ENCODE peak calls at places on chromosomes 11 and 22, in seven cellular contexts. L is HepG2, X is mesenchymal stem cell, H is astrocyte, T is GM23248, I is trophoblast cell, S is neural progenitor cell. G is an unnamed sample. For H3K27me3, the result is how much of the 10 kb centered on the place peaks cover.

GRCh38 chr11:65436412-65437032 is 13.9 kb downstream of the NEAT1 start:
- DNase-seq in L (no peak), X (peak), H (no peak), T (peak), I (no peak), S (no peak), G (no peak)

GRCh38 chr22:24553597-24554315 is 1.2 kb downstream of the GUCD1 start:
- DNase-seq in L (peak), X (peak), H (no peak), T (peak), I (no peak), S (peak), G (no peak)

GRCh38 chr22:21761086-21761485 is 25.5 kb upstream of the YPEL1 start:
- DNase-seq in L (no peak), X (peak), H (peak), T (no peak), I (no peak), S (no peak), G (no peak)

GRCh38 chr11:104546486-104546885 is 351.8 kb downstream of the CASP12 start:
- DNase-seq in L (no peak), X (no peak), H (no peak), T (no peak), I (no peak), S (no peak), G (no peak)

GRCh38 chr11:71430166-71430565 is 18.0 kb downstream of the DHCR7 start:
- DNase-seq in L (no peak), X (no peak), H (no peak), T (no peak), I (no peak), S (no peak), G (no peak)

GRCh38 chr11:76030973-76031590 is 175.2 kb downstream of the WNT11 start:
- DNase-seq in L (no peak), X (no peak), H (no peak), T (peak), I (peak), S (no peak), G (no peak)

GRCh38 chr22:49026476-49027121 is 801.1 kb downstream of the BRD1 start:
- DNase-seq in L (no peak), X (no peak), H (no peak), T (no peak), I (no peak), S (peak), G (no peak)

GRCh38 chr11:3995949-3996554 is 98.5 kb upstream of the RRM1 start:
- DNase-seq in L (no peak), X (peak), H (peak), T (peak), I (no peak), S (no peak), G (peak)

GRCh38 chr11:73907191-73907590 is 30.4 kb downstream of the PAAF1 start:
- DNase-seq in L (peak), X (peak), H (peak), T (peak), I (peak), S (no peak), G (no peak)

GRCh38 chr11:4531666-4532065 is 13.3 kb upstream of the OR52M1 start:
- DNase-seq in L (peak), X (no peak), H (no peak), T (no peak), I (no peak), S (peak), G (no peak)

GRCh38 chr11:122398167-122398566 is 257.4 kb upstream of the UBASH3B start:
- DNase-seq in L (no peak), X (no peak), H (peak), T (peak), I (no peak), S (no peak), G (no peak)

GRCh38 chr11:11533751-11534150 is 88.1 kb downstream of the GALNT18 start:
- DNase-seq in L (no peak), X (no peak), H (no peak), T (no peak), I (no peak), S (peak), G (no peak)

GRCh38 chr11:73184953-73185671 is 33.0 kb upstream of the P2RY2 start:
- DNase-seq in L (peak), X (peak), H (no peak), T (peak), I (peak), S (peak), G (peak)

GRCh38 chr22:19522190-19522880 is 1.9 kb downstream of the CLDN5 start:
- DNase-seq in L (no peak), X (no peak), H (no peak), T (no peak), I (no peak), S (no peak), G (peak)

GRCh38 chr11:132941024-132941646 is 591.2 kb downstream of the OPCML start:
- DNase-seq in L (no peak), X (peak), H (peak), T (peak), I (no peak), S (peak), G (peak)

GRCh38 chr11:121448431-121448941 is 3.6 kb upstream of the SORL1 start:
- DNase-seq in L (no peak), X (no peak), H (no peak), T (no peak), I (no peak), S (no peak), G (no peak)

GRCh38 chr11:58507355-58507754 is 550 bp downstream of the OR5B21 start:
- DNase-seq in L (no peak), X (no peak), H (no peak), T (no peak), I (no peak), S (no peak), G (no peak)

GRCh38 chr11:128453444-128454336 is 133.7 kb downstream of the ETS1 start:
- DNase-seq in L (no peak), X (peak), H (peak), T (peak), I (no peak), S (no peak), G (no peak)

GRCh38 chr11:34758262-34758661 is 137.4 kb downstream of the EHF start:
- DNase-seq in L (no peak), X (no peak), H (no peak), T (no peak), I (no peak), S (no peak), G (no peak)

GRCh38 chr11:125448136-125448535 is 47.9 kb downstream of the FEZ1 start:
- DNase-seq in L (no peak), X (no peak), H (peak), T (peak), I (no peak), S (no peak), G (no peak)

GRCh38 chr11:126146454-126147192 is 64.8 kb downstream of the RPUSD4 start:
- DNase-seq in L (peak), X (no peak), H (no peak), T (no peak), I (no peak), S (peak), G (peak)

GRCh38 chr11:112477152-112477928 is 216.7 kb upstream of the PLET1 start:
- DNase-seq in L (no peak), X (no peak), H (no peak), T (no peak), I (no peak), S (no peak), G (no peak)

GRCh38 chr11:33658195-33658900 is 42.3 kb downstream of the C11orf91 start:
- DNase-seq in L (no peak), X (no peak), H (no peak), T (no peak), I (no peak), S (no peak), G (no peak)

GRCh38 chr11:28400236-28401100 is 292.3 kb downstream of the METTL15 start:
- DNase-seq in L (peak), X (peak), H (peak), T (peak), I (peak), S (no peak), G (no peak)

GRCh38 chr22:17672417-17672991 is 33.9 kb downstream of the BCL2L13 start:
- DNase-seq in L (no peak), X (peak), H (peak), T (no peak), I (no peak), S (peak), G (no peak)

GRCh38 chr11:36730761-36731160 is 132.7 kb upstream of the RAG2 start:
- DNase-seq in L (no peak), X (no peak), H (no peak), T (no peak), I (no peak), S (no peak), G (no peak)

GRCh38 chr22:24437820-24438328 is 10.5 kb downstream of the ADORA2A start:
- DNase-seq in L (no peak), X (no peak), H (no peak), T (peak), I (peak), S (no peak), G (peak)

GRCh38 chr11:95849087-95849825 is 59.0 kb downstream of the CEP57 start:
- DNase-seq in L (peak), X (peak), H (peak), T (peak), I (peak), S (peak), G (peak)

GRCh38 chr11:65498727-65498976 is 193 bp upstream of the MALAT1 start:
- DNase-seq in L (no peak), X (no peak), H (no peak), T (no peak), I (no peak), S (no peak), G (no peak)

GRCh38 chr11:75790986-75791385 is 22.4 kb downstream of the DGAT2 start:
- DNase-seq in L (no peak), X (no peak), H (no peak), T (peak), I (no peak), S (no peak), G (no peak)

GRCh38 chr22:37033605-37034430 is 14.3 kb downstream of the MPST start:
- DNase-seq in L (peak), X (no peak), H (no peak), T (no peak), I (no peak), S (no peak), G (no peak)

GRCh38 chr22:22450343-22450839 is 58.2 kb downstream of the ZNF280B start:
- DNase-seq in L (no peak), X (no peak), H (no peak), T (no peak), I (no peak), S (no peak), G (no peak)

GRCh38 chr22:23163665-23164064 is 16.6 kb upstream of the BCR start:
- DNase-seq in L (no peak), X (no peak), H (no peak), T (peak), I (no peak), S (no peak), G (no peak)

GRCh38 chr11:47857485-47858168 is 9.5 kb upstream of the NUP160 start:
- DNase-seq in L (no peak), X (no peak), H (no peak), T (no peak), I (no peak), S (no peak), G (no peak)

GRCh38 chr22:24146791-24147353 is 34.4 kb upstream of the SUSD2 start:
- DNase-seq in L (no peak), X (peak), H (peak), T (peak), I (peak), S (peak), G (no peak)

GRCh38 chr11:88552377-88553029 is 215.0 kb upstream of the CTSC start:
- DNase-seq in L (peak), X (peak), H (no peak), T (peak), I (peak), S (peak), G (peak)

GRCh38 chr11:35330156-35330889 is 89.0 kb downstream of the SLC1A2 start:
- DNase-seq in L (no peak), X (no peak), H (no peak), T (no peak), I (no peak), S (no peak), G (no peak)

GRCh38 chr11:11620966-11621880 is 582 bp downstream of the GALNT18 start:
- DNase-seq in L (no peak), X (peak), H (peak), T (peak), I (no peak), S (peak), G (no peak)

GRCh38 chr11:13183094-13183825 is 94.3 kb upstream of the BMAL1 start:
- DNase-seq in L (peak), X (peak), H (peak), T (peak), I (peak), S (peak), G (peak)

GRCh38 chr11:110331626-110332025 is 35.2 kb upstream of the RDX start:
- DNase-seq in L (no peak), X (no peak), H (no peak), T (no peak), I (no peak), S (no peak), G (no peak)

GRCh38 chr11:69974528-69974927 is 103.6 kb upstream of the ANO1 start:
- DNase-seq in L (no peak), X (no peak), H (no peak), T (no peak), I (peak), S (no peak), G (no peak)
- H3K27me3 ChIP-seq in L (under half), X (half or more), H (under half), T (under half), I (under half), S (under half), G (under half)

GRCh38 chr22:43895986-43896645 is 4.3 kb upstream of the PNPLA5 start:
- DNase-seq in L (no peak), X (no peak), H (no peak), T (no peak), I (no peak), S (peak), G (no peak)

GRCh38 chr22:43905681-43906080 is 13.9 kb upstream of the PNPLA5 start:
- DNase-seq in L (no peak), X (no peak), H (no peak), T (no peak), I (no peak), S (no peak), G (no peak)

GRCh38 chr22:43901976-43902643 is 10.3 kb upstream of the PNPLA5 start:
- DNase-seq in L (no peak), X (peak), H (peak), T (peak), I (no peak), S (no peak), G (no peak)

GRCh38 chr22:43897751-43898261 is 6.0 kb upstream of the PNPLA5 start:
- DNase-seq in L (no peak), X (peak), H (peak), T (peak), I (no peak), S (no peak), G (no peak)

GRCh38 chr22:43900206-43900605 is 8.4 kb upstream of the PNPLA5 start:
- DNase-seq in L (no peak), X (no peak), H (no peak), T (no peak), I (no peak), S (no peak), G (no peak)
- H3K9ac ChIP-seq in L (no peak), X (no peak), H (no peak), T (no peak), I (no peak), S (no peak), G (no peak)

GRCh38 chr11:67668191-67668551 is 6.3 kb downstream of the ALDH3B2 start:
- DNase-seq in L (no peak), X (no peak), H (no peak), T (no peak), I (no peak), S (no peak), G (no peak)

GRCh38 chr11:67673358-67673757 is 1.1 kb downstream of the ALDH3B2 start:
- DNase-seq in L (no peak), X (no peak), H (no peak), T (no peak), I (no peak), S (no peak), G (peak)

GRCh38 chr11:67671211-67671520 is 3.3 kb downstream of the ALDH3B2 start:
- DNase-seq in L (no peak), X (no peak), H (no peak), T (no peak), I (no peak), S (no peak), G (peak)

GRCh38 chr11:67667490-67668190 is 6.8 kb downstream of the ALDH3B2 start:
- DNase-seq in L (no peak), X (no peak), H (no peak), T (no peak), I (no peak), S (no peak), G (peak)

DNA sequence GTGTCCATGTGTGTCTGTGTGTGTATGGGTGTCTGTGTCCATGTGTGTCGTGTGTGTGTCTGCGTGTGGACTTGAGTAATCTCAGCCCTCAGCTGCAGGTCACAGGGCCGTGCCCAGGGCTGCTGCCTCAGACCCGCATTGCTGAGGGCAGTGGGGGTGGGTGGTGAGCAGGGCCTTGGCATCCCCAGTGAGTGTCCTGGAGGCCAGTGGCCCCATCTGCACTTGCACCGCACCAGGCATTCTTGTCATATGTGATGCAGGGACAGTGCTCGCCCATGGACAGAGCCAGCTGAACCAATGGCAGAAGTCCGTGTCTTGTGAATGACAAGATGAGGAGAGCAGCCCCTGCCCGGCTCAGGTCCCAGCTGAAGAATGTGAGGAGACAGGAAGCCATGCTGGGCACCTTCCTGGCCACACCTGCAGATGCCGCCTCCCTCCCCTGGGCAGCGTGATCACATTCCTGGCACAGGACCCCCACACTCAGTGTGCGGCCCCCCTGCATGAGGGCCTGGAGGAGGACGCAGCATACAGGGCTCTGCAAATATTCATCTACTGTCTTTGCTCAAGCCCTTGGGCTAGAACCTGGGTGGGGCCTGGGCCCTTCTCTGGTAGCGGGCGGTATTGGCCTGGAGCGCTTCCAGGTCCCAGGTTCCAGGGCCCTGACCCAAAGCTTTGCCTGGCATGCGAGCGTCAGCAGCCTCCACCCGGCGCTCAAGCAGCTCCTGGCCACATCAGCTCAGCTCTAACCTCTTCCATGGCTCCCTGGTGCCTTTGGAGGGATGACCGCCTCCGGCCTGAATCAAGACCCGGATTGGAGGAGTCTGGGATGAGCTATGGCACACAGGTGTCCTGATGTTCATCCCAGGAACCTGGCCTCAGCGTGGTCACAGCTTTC is 3.9 kb downstream of the ALDH3B2 start:
- DNase-seq in L (no peak), X (no peak), H (no peak), T (no peak), I (peak), S (no peak), G (peak)
- H3K4me2 ChIP-seq in L (no peak), X (no peak), H (no peak), T (no peak), I (no peak), S (no peak), G (peak)

GRCh38 chr22:50260434-50260800 is 1.1 kb downstream of the MAPK12 start:
- DNase-seq in L (no peak), X (no peak), H (no peak), T (peak), I (no peak), S (no peak), G (no peak)

GRCh38 chr22:50262460-50262911 is 1.0 kb upstream of the MAPK12 start:
- DNase-seq in L (peak), X (no peak), H (no peak), T (peak), I (no peak), S (no peak), G (no peak)

GRCh38 chr22:50259302-50259701 is 2.2 kb downstream of the MAPK12 start:
- DNase-seq in L (no peak), X (no peak), H (no peak), T (no peak), I (no peak), S (no peak), G (no peak)

GRCh38 chr22:50261615-50262459 is at the start of gene MAPK12:
- DNase-seq in L (no peak), X (peak), H (no peak), T (peak), I (no peak), S (peak), G (no peak)

DNA sequence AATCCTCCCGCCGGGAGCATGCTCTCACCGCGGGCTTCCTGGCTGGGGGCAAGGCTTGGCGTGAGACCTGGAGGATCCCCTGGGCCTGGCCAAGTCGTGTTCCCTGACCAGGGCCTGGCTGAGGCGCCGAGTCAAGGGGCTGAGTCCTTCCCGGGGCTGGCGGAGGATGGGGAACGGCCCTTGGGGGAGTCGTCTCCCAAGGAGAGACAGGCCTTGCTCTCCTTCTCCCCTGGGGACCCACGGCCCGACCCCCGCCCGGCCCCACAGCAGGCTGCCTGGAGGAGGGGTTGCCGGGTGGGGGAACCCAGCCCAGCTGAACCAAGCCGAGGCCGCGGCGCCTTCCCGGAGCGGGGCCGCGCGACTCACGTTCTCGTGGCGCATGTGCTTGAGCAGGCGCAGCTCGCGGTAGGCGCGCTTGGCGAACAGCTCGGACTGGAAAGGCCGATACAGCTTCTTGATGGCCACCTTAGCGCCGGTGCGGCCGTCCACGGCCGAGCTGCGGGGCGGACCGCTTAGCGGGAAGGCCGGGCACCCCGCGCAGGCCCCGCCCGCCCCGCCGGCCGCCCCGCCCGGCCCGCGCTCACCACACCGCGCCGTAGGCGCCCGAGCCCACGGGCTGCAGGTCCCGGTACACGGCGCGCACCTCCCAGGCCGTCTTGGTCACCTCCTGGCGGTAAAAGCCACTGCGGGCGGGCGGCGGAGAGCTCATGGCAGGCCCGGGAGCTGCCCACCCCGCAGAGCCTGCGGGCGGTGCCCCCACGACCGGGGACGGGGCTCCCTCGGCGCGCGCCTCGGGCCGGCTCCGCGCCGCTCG is 475 bp downstream of the MAPK12 start:
- DNase-seq in L (no peak), X (peak), H (peak), T (peak), I (no peak), S (peak), G (no peak)
- H3K27me3 ChIP-seq in L (under half), X (under half), H (under half), T (under half), I (under half), S (half or more), G (under half)

G was measured in DND-41.